ENCODE peak calls at places on chromosomes 7 and 10, in five cellular contexts. A, J, F, Q and G are unnamed samples.

GRCh38 chr7:142438235-142438922 is 180.5 kb upstream of the PRSS58 start:
- DNase-seq in A (peak), J (peak), F (peak), Q (peak), G (peak)

GRCh38 chr10:31602541-31603244 is 283.7 kb downstream of the ZEB1 start:
- DNase-seq in A (peak), J (no peak), F (peak), Q (peak), G (no peak)

GRCh38 chr10:124994573-124995473 is 52.9 kb downstream of the ZRANB1 start:
- DNase-seq in A (no peak), J (no peak), F (no peak), Q (no peak), G (no peak)

GRCh38 chr7:90271753-90272152 is 26.8 kb downstream of the CFAP69 start:
- DNase-seq in A (peak), J (no peak), F (peak), Q (peak), G (no peak)

GRCh38 chr7:106284516-106285050 is at the start of gene NAMPT:
- DNase-seq in A (no peak), J (no peak), F (no peak), Q (no peak), G (peak)

GRCh38 chr7:157704365-157704764 is 367.6 kb downstream of the DNAJB6 start:
- DNase-seq in A (no peak), J (no peak), F (no peak), Q (no peak), G (no peak)

GRCh38 chr7:2526659-2527504 is 7.3 kb downstream of the LFNG start:
- DNase-seq in A (no peak), J (no peak), F (no peak), Q (no peak), G (no peak)

GRCh38 chr7:149776305-149776704 is 2.9 kb upstream of the ZNF467 start:
- DNase-seq in A (no peak), J (peak), F (peak), Q (peak), G (no peak)

GRCh38 chr10:98371421-98371820 is 43.6 kb downstream of the PYROXD2 start:
- DNase-seq in A (no peak), J (no peak), F (no peak), Q (no peak), G (no peak)

GRCh38 chr10:28686835-28687682 is 9.7 kb downstream of the BAMBI start:
- DNase-seq in A (peak), J (no peak), F (peak), Q (no peak), G (no peak)

GRCh38 chr10:23675588-23675987 is 236.7 kb downstream of the OTUD1 start:
- DNase-seq in A (no peak), J (no peak), F (no peak), Q (no peak), G (no peak)

GRCh38 chr7:3279147-3279818 is 21.8 kb upstream of the SDK1 start:
- DNase-seq in A (no peak), J (no peak), F (no peak), Q (no peak), G (no peak)

GRCh38 chr10:70801854-70802253 is 13.9 kb upstream of the SGPL1 start:
- DNase-seq in A (no peak), J (no peak), F (no peak), Q (no peak), G (no peak)

GRCh38 chr10:81569488-81569887 is 305.5 kb upstream of the NRG3 start:
- DNase-seq in A (no peak), J (no peak), F (no peak), Q (no peak), G (no peak)

GRCh38 chr7:152986369-152986768 is 226.8 kb downstream of the ACTR3B start:
- DNase-seq in A (no peak), J (no peak), F (no peak), Q (no peak), G (no peak)

GRCh38 chr10:74021248-74022055 is 23.5 kb downstream of the VCL start:
- DNase-seq in A (peak), J (no peak), F (peak), Q (peak), G (no peak)

GRCh38 chr10:70492786-70493659 is 14.5 kb downstream of the PALD1 start:
- DNase-seq in A (no peak), J (no peak), F (no peak), Q (peak), G (no peak)

GRCh38 chr10:119378737-119379067 is 163.8 kb downstream of the RGS10 start:
- DNase-seq in A (no peak), J (no peak), F (no peak), Q (no peak), G (no peak)